ENCODE peak calls at places on chromosomes 1 and 21, in six cellular contexts. K is PC-9, X is GM23338, S is HFF-Myc, G is neural progenitor cell, W is lower lobe of right lung. F is an unnamed sample.

GRCh38 chr1:19166066-19166465 is 44.0 kb downstream of the UBR4 start:
- DNase-seq in K (no peak), X (no peak), S (no peak), G (no peak), W (no peak), F (no peak)

GRCh38 chr1:95953005-95953404 is 719.0 kb downstream of the RWDD3 start:
- DNase-seq in K (no peak), X (peak), S (no peak), G (peak), W (no peak), F (peak)

GRCh38 chr1:109351457-109351856 is 44.6 kb upstream of the MYBPHL start:
- DNase-seq in K (no peak), X (no peak), S (no peak), G (no peak), W (no peak), F (no peak)

GRCh38 chr1:110210604-110211502 is 739 bp downstream of the KCNC4 start:
- DNase-seq in K (no peak), X (peak), S (no peak), G (peak), W (peak), F (no peak)

GRCh38 chr1:86409416-86410021 is 13.4 kb upstream of the ODF2L start:
- DNase-seq in K (no peak), X (peak), S (no peak), G (peak), W (peak), F (peak)

GRCh38 chr1:229379901-229380300 is 37.1 kb upstream of the CCSAP start:
- DNase-seq in K (no peak), X (no peak), S (no peak), G (peak), W (no peak), F (peak)

GRCh38 chr1:206484901-206485300 is 14.6 kb downstream of the IKBKE start:
- DNase-seq in K (no peak), X (no peak), S (no peak), G (no peak), W (peak), F (no peak)

GRCh38 chr1:186442651-186443114 is 18.2 kb downstream of the PDC start:
- DNase-seq in K (no peak), X (no peak), S (no peak), G (no peak), W (no peak), F (peak)

DNA sequence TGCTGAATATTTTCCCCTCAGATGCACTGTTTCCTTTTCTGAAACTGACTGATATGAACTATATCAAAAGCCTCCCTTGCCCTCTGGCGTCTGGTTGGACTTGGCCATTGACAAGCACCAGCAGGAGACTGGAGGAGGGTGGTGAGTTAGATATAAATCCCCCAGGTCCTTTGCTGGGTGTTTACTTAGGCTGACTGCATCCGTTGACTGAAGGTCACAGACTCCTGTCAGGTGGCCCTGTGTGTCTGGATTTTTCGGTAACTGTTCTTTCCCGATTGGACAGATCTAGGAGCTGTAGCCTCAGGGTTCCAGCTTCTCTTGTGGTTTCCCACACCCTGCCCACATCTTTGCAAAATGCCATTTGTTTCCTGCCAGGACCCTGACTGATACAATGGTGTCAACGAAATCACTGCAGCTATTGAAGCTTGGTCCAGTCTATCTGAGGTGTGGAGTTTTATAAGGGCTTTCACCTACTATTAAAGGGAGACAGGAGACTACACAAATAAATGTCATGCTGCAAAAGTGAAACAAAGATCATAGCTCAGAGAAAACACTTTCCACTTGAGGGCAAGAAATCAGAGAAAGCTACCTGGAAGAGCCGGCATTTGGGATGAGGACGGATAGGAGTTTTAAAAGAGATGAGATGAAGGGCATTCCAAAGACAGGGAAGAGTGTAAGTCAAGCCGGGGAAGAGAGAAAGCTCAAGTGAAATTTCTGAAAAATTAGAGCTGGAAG is 1.5 kb upstream of the MAGI3 start:
- DNase-seq in K (peak), X (no peak), S (no peak), G (no peak), W (no peak), F (peak)
- TF ChIP-seq CTCF in K (peak), X (no peak), S (no peak), G (no peak), W (no peak), F (no peak)

DNA sequence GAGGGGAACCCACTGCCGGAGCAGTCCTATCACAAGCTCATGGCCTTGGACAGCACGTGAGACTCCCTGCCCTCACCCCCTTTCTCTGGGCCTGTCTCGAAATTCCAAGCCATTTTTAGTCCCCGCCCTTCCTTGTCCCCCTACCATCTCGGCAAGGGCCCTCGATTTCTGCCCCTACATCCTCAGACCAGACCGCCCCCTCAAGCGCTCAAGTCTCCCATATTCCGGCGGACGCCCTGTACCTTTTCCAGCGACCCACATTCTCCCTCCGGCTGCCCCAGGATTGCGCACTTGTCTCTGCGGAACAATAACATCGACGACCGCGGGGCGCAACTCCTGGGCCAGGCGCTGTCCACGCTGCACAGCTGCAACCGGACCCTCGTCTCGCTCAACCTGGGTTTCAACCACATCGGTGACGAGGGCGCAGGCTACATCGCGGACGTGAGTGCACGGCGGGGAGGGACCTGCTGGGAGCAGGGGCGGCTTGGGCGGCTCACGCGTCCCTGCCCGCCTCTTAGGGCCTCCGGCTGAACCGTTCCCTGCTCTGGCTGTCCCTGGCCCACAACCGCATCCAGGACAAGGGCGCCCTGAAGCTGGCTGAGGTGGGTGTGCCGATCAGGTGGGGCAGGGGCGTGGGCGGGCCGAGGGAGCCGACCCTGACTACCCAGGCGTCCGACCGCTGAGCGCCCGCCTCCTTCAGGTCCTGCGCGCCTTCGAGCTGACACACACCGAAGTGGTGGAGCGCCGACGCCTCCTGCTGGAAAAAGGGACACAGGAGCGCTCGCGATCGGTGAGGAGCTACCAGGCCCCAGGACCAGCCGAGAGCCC is 7.0 kb downstream of the LRRC71 start:
- DNase-seq in K (peak), X (peak), S (peak), G (peak), W (peak), F (peak)
- H3K4me3 ChIP-seq in K (peak), X (peak), S (peak), G (peak), W (peak), F (peak)

GRCh38 chr1:2528611-2528965 is 1.5 kb downstream of the HES5 start:
- DNase-seq in K (no peak), X (no peak), S (no peak), G (no peak), W (no peak), F (no peak)
- TF ChIP-seq CTCF in K (no peak), X (no peak), S (no peak), G (no peak), W (no peak), F (no peak)

DNA sequence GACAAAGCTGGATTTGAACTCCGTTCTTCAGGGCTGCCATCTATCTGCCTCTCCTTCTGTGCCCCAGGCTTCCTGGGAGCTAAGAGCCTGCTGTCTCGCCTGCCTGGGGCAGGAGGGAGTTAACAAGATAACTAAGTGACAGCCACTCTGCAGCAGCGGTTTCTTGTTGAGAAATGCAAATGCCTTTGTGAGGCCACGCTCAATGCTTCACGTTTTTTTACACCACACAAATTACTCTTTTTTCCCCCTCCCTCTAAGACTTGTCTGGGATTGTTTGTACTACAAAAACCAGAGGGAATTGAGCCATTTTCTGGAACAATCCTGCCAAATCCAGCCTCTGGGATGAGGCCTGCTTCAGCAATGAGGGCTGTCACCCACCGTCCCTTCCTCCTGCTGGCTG is 119.5 kb downstream of the ACTL8 start:
- DNase-seq in K (no peak), X (peak), S (no peak), G (peak), W (no peak), F (peak)
- H3K4me3 ChIP-seq in K (no peak), X (no peak), S (no peak), G (no peak), W (no peak), F (no peak)

GRCh38 chr1:215023151-215023832 is 59.2 kb upstream of the KCNK2 start:
- DNase-seq in K (no peak), X (no peak), S (no peak), G (no peak), W (no peak), F (peak)
- TF ChIP-seq CTCF in K (no peak), X (no peak), S (no peak), G (no peak), W (no peak), F (no peak)

DNA sequence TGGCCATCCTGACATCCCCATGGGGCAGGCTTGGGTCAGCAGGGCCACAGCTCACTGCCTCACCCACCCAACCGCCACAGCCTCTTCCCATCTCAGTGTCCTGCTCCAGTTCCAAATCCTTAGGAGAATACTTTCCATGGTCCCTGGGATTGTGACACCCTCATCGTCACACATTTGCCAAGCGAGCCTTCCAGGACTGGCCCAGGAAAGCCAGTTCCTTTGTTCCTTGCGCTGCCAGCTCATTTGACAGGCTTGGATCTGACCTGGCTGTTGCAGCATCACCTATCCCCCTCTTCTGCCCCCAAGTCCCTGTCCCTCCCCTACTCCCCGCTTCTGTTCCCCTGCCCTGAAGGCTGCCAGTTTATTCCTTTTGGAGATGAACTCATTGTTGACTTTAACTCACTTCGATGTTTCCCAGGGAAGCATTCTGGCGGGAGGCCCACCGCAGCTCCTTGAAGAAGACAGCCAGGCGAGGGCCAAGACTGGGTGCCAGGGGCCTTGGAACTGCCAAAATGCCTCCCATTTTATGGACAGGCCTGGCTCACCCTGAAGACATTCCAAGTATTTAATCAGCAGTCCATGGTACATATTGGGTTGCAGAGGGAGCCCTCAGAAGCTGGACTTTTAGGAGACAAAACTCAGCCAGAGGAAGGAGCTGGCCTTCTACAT is 10.2 kb upstream of the GNL2 start:
- DNase-seq in K (no peak), X (no peak), S (no peak), G (no peak), W (no peak), F (no peak)
- H3K4me3 ChIP-seq in K (no peak), X (no peak), S (no peak), G (no peak), W (peak), F (no peak)

DNA sequence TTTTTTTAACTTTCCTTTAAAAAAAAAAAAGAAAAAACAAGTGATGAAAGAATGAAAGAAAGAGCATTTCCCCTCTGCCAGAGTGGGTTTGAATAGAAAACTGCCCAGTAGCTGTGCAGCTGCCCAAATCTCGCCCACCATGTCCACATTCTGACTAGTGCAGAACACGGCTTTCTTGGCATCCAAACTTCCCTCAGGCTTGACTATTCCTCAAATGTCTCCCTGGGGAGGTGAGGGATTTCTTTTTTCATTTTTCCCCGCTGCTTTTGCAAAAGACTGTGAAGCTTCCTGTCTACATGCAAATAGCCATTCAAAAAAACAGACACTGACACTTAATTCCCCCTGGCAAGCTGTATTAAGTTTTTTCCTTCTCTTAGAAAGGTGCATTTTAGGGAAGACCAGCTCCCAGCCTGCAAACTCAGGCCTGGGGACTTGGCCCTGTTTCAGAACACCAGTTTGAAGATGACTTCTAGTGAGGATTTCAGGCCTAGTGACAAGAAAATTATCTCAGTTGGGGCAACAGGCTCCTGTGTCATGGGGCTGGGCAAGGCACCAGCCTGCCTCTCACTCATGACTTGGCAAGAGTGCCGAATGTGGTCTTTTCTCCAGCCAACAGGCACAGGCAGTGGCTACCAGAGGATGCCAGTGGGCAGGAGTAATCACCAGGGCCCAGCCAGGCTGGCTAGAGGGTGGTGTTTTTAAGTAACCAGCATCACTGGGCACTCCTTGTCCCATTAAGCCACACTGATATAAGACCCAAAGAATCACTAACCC is 178.1 kb upstream of the NFIA start:
- DNase-seq in K (no peak), X (no peak), S (no peak), G (no peak), W (no peak), F (peak)
- TF ChIP-seq CTCF in K (no peak), X (no peak), S (no peak), G (no peak), W (no peak), F (no peak)

DNA sequence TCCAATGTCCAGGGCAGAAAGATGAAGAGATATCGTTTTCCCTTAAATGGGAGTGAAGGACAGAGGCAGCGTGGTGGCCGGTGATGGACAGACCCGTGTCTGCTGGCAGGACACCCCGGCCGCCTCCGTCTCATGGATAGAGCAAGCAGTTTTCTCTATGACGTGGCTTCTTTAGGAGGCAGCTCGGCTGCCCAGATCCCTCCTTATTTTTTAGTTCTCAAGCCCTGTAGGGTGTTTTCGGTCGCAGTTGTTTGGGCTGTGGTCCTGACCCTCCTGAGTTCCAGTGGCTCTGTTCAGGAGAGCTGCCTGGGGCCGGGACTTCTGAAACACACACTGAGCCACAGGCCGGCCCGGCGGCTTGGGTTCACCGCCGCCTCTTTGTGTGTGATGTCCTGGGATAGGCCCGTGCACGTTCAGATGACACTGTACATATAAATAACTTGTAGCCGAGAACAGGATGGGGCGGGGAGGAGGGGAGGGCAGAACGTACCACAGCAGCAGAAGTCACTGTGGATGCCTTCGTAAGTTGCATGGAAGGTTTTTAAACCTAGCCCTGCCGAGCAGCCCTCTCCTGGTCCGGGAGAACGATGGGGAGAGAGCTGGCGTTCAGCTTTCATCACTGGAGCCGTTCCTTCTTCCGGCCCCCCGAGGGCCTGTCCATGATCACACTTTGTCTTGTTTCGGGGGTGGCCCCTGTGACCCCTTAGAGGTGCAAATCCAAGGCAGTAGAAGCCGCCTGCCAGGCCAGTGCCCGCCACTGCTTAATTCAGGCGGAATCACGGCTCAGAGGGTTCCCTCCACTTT is 65.2 kb downstream of the SIK1 start:
- DNase-seq in K (no peak), X (peak), S (peak), G (no peak), W (no peak), F (peak)
- H3K4me3 ChIP-seq in K (no peak), X (no peak), S (peak), G (no peak), W (peak), F (peak)

DNA sequence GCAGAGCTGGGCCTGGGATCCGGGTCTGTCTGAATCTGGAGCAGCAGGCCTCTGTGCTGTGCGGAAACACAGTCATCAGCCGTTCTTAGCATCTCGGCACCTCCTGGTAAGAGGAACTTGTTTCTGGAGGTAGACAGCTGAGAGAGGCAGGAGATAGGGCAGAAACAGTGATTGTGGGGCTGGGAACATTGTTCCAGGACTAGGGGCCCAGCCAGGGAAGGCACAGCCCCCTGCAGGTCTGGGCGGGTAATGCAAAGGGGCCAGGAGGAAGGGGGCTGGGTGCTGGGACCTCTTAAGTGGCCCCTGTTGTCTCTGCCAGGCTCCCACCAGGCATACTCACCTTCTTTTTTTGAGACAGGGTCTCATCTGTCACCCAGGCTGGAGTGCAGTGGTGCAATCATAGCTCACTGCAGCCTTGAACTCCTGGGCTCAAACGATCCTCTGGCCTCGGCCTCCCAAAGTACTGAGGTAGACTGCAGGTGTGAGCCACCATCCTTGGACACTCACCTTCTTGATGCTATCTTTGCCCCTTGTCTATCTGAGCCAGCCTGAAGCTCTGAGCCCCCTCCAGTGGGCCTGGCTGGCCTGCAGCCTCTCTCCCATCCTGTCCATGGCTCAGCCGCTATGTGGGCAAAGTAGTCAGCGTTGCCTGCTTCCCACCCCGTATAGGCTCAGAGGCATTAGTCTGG is 134.3 kb upstream of the ZBTB40 start:
- DNase-seq in K (no peak), X (peak), S (no peak), G (peak), W (no peak), F (no peak)
- TF ChIP-seq CTCF in K (peak), X (peak), S (peak), G (peak), W (peak), F (peak)